ENCODE peak calls at places on chromosome 11, in seven cellular contexts. R is fibroblast of lung; B is cardiac muscle cell; H is HepG2; T is CD4-positive, alpha-beta memory T cell; E is esophagus squamous epithelium; P is sigmoid colon. S is an unnamed sample.
A peak's percentile ranks its signal among the peaks of the same experiment; 100 is the strongest.

GRCh38 chr11:62433553-62434301 is 14.9 kb downstream of the SCGB1A1 start:
- DNase-seq in P (peak; percentile 85), H (no peak), T (no peak), B (no peak), R (no peak), E (no peak), S (no peak)

GRCh38 chr11:16604784-16605439 is 133.5 kb upstream of the C11orf58 start:
- DNase-seq in B (peak; percentile 59), T (peak; percentile 21), H (no peak), R (peak; percentile 45), P (peak; percentile 64), E (no peak), S (no peak)

GRCh38 chr11:30706276-30706675 is 120.1 kb upstream of the MPPED2 start:
- DNase-seq in T (no peak), B (no peak), R (no peak), H (no peak), E (no peak), P (no peak), S (no peak)

GRCh38 chr11:61162092-61162935 is 1.1 kb upstream of the VPS37C start:
- DNase-seq in R (peak; percentile 41), B (peak; percentile 24), P (peak; percentile 37), E (no peak), H (peak; percentile 69), T (peak; percentile 7), S (no peak)

GRCh38 chr11:28729339-28729738 is 621.2 kb downstream of the METTL15 start:
- DNase-seq in E (no peak), T (no peak), R (no peak), H (no peak), P (no peak), B (no peak), S (no peak)

GRCh38 chr11:65425971-65426838 is 3.6 kb downstream of the NEAT1 start:
- DNase-seq in P (peak; percentile 52), H (no peak), T (peak; percentile 81), B (peak; percentile 80), R (peak; percentile 88), E (no peak), S (no peak)

GRCh38 chr11:66727282-66727882 is 1.6 kb downstream of the SPTBN2 start:
- DNase-seq in B (peak; percentile 47), E (no peak), R (peak; percentile 44), T (peak; percentile 19), P (peak; percentile 59), H (no peak), S (no peak)

GRCh38 chr11:32088117-32088941 is 2.5 kb upstream of the RCN1 start:
- DNase-seq in H (no peak), E (no peak), R (peak; percentile 95), P (no peak), T (no peak), B (peak; percentile 98), S (no peak)

GRCh38 chr11:19345519-19345847 is 104.7 kb upstream of the E2F8 start:
- DNase-seq in P (no peak), R (no peak), T (no peak), B (peak; percentile 20), E (no peak), H (no peak), S (no peak)

GRCh38 chr11:129249351-129249750 is 57.2 kb upstream of the ARHGAP32 start:
- DNase-seq in H (no peak), P (no peak), T (no peak), E (no peak), B (peak; percentile 88), R (peak; percentile 96), S (no peak)

GRCh38 chr11:67250059-67251043 is 15.9 kb upstream of the GRK2 start:
- DNase-seq in B (no peak), T (no peak), P (no peak), R (no peak), E (no peak), H (no peak), S (no peak)

GRCh38 chr11:131033151-131033651 is 116.9 kb upstream of the SNX19 start:
- DNase-seq in E (no peak), B (peak; percentile 87), H (peak; percentile 18), R (peak; percentile 99), P (no peak), T (no peak), S (no peak)

GRCh38 chr11:93540337-93540736 is 2.9 kb downstream of the SMCO4 start:
- DNase-seq in B (no peak), P (no peak), H (no peak), E (no peak), T (no peak), R (no peak), S (no peak)

GRCh38 chr11:31802990-31803812 is 7.9 kb downstream of the PAX6 start:
- DNase-seq in B (no peak), R (peak; percentile 66), E (no peak), T (no peak), H (no peak), P (no peak), S (no peak)

GRCh38 chr11:63180536-63180935 is 36.5 kb upstream of the SLC22A24 start:
- DNase-seq in P (no peak), R (no peak), H (no peak), E (no peak), T (no peak), B (no peak), S (no peak)

GRCh38 chr11:11391796-11392195 is 38.7 kb upstream of the CSNK2A3 start:
- DNase-seq in T (no peak), R (peak; percentile 90), H (no peak), B (peak; percentile 88), P (no peak), E (no peak), S (no peak)

GRCh38 chr11:14012836-14013235 is 50.3 kb downstream of the SPON1 start:
- DNase-seq in T (no peak), R (peak; percentile 53), H (no peak), B (no peak), E (no peak), P (no peak), S (no peak)

GRCh38 chr11:73268671-73269271 is 3.4 kb upstream of the P2RY6 start:
- DNase-seq in R (no peak), H (no peak), E (no peak), T (no peak), P (peak; percentile 54), B (no peak), S (no peak)

GRCh38 chr11:98029832-98030231 is 990.9 kb upstream of the CNTN5 start:
- DNase-seq in H (no peak), R (no peak), T (no peak), P (no peak), B (no peak), E (no peak), S (no peak)
- H3K27ac ChIP-seq in H (no peak overlapping the region), R (no peak overlapping the region), T (no peak overlapping the region), P (no peak overlapping the region), B (no peak overlapping the region), E (no peak overlapping the region), S (no peak overlapping the region)

GRCh38 chr11:76155455-76156232 is 50.7 kb downstream of the WNT11 start:
- DNase-seq in R (no peak), T (no peak), P (no peak), H (no peak), E (no peak), B (no peak), S (no peak)

GRCh38 chr11:76152086-76152658 is 54.1 kb downstream of the WNT11 start:
- DNase-seq in P (peak; percentile 93), H (peak; percentile 70), E (peak; percentile 14), R (peak; percentile 66), T (peak; percentile 64), B (peak; percentile 85), S (peak; percentile 61)

GRCh38 chr11:76151561-76152085 is 54.7 kb downstream of the WNT11 start:
- DNase-seq in H (no peak), R (no peak), T (no peak), P (no peak), B (no peak), E (no peak), S (no peak)

GRCh38 chr11:76153609-76153949 is 52.7 kb downstream of the WNT11 start:
- DNase-seq in E (no peak), T (no peak), H (peak; percentile 49), P (no peak), B (peak; percentile 49), R (peak; percentile 42), S (no peak)

GRCh38 chr11:76152741-76153608 is 53.3 kb downstream of the WNT11 start:
- DNase-seq in P (peak; percentile 51), T (no peak), E (no peak), H (no peak), R (no peak), B (no peak), S (no peak)
- H3K4me3 ChIP-seq in P (peak overlapping the region; percentile 41), T (no peak overlapping the region), E (no peak overlapping the region), H (peak overlapping the region; percentile 28), R (no peak overlapping the region), B (no peak overlapping the region), S (no peak overlapping the region)

GRCh38 chr11:116695657-116696254 is 77.0 kb downstream of the BUD13 start:
- DNase-seq in T (no peak), H (no peak), B (no peak), E (no peak), R (no peak), P (no peak), S (no peak)
- H3K27ac ChIP-seq in T (no peak overlapping the region), H (no peak overlapping the region), B (no peak overlapping the region), E (no peak overlapping the region), R (no peak overlapping the region), P (no peak overlapping the region), S (no peak overlapping the region)

GRCh38 chr11:3132831-3133455 is 32.2 kb downstream of the OSBPL5 start:
- DNase-seq in B (no peak), H (no peak), T (no peak), R (no peak), P (peak; percentile 56), E (no peak), S (no peak)

GRCh38 chr11:3133456-3134217 is 31.5 kb downstream of the OSBPL5 start:
- DNase-seq in E (no peak), H (no peak), P (peak; percentile 42), R (no peak), B (no peak), T (no peak), S (no peak)

GRCh38 chr11:3135491-3136440 is 29.3 kb downstream of the OSBPL5 start:
- DNase-seq in B (no peak), E (no peak), R (no peak), T (no peak), P (peak; percentile 61), H (no peak), S (no peak)

GRCh38 chr11:3134218-3134621 is 30.9 kb downstream of the OSBPL5 start:
- DNase-seq in P (peak; percentile 63), B (no peak), T (no peak), R (no peak), E (no peak), H (no peak), S (no peak)

DNA sequence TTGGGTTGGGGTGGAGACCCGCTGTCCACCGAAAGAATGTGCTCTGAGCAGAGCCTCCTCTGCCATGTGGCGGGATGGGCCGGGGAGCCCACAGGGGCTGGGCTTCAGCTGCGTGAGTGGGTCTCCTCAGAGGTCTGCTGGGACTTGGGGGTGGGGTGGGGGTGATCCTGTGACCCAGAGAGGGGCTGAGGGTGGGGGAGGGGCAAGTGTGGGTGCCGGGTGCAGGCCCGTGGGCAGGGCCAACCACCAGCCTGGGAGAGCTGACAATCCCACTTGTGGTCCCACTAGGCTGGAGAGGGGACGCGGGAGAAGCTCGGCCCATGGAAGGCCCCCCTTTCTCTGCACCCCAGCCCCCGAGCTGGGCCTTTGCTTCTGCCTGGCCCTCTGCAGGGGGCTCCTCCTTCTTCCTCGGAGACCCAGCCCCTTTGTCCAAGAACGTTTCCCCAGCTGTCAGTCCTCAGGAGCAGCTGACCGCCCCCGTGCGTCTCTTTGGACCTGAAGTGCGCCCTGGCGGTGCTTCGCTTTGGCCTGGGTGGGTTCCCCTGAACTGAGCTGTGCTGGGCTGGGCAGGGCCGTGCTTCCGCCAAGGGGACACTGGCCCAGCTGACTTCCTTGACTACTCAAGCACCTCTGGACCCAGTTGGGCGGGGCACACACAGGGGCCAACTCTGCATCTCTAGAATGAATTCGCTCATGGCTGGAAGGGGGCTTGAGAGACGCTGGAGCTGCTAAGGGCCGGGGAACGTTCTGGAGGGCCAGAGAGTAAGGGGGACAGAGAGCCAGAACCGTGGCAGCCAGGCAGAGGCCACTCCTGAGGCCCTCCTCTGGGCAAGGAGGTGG is 30.2 kb downstream of the OSBPL5 start:
- DNase-seq in T (no peak), H (no peak), B (no peak), P (peak; percentile 65), E (no peak), R (no peak), S (no peak)
- H3K4me3 ChIP-seq in T (no peak overlapping the region), H (no peak overlapping the region), B (no peak overlapping the region), P (no peak overlapping the region), E (no peak overlapping the region), R (no peak overlapping the region), S (no peak overlapping the region)